ENCODE peak calls at places on chromosomes 7 and 10, in nine cellular contexts. V is fibroblast of mammary gland, X is right lobe of liver, H is heart left ventricle, G is iris pigment epithelial cell, M is stromal cell of bone marrow, R is lung, B is omental fat pad, Y is HFF-Myc. W is an unnamed sample.
A peak's percentile ranks its signal among the peaks of the same experiment; 100 is the strongest.

GRCh38 chr7:26166681-26167266 is 14.8 kb downstream of the NFE2L3 start:
- DNase-seq in V (no peak), X (no peak), H (no peak), G (no peak), M (no peak), R (no peak), B (no peak), Y (no peak), W (no peak)

GRCh38 chr7:27172823-27173411 is 1.2 kb downstream of the HOXA10 start:
- DNase-seq in V (peak; percentile 71), X (peak; percentile 53), H (no peak), G (no peak), M (peak; percentile 77), R (no peak), B (peak; percentile 22), Y (no peak), W (peak; percentile 40)

GRCh38 chr10:101217450-101218281 is 11.6 kb downstream of the LBX1 start:
- DNase-seq in V (peak; percentile 43), X (no peak), H (peak; percentile 10), G (peak; percentile 30), M (peak; percentile 17), R (no peak), B (no peak), Y (no peak), W (no peak)

GRCh38 chr7:85176197-85176596 is 10.7 kb downstream of the SEMA3D start:
- DNase-seq in V (peak; percentile 41), X (no peak), H (no peak), G (peak; percentile 21), M (no peak), R (no peak), B (no peak), Y (no peak), W (no peak)

GRCh38 chr10:12499066-12499465 is 149.7 kb downstream of the CAMK1D start:
- DNase-seq in V (no peak), X (no peak), H (no peak), G (peak; percentile 14), M (no peak), R (no peak), B (no peak), Y (no peak), W (no peak)

GRCh38 chr7:149414745-149415390 is 46.0 kb downstream of the ZNF777 start:
- DNase-seq in V (peak; percentile 92), X (no peak), H (peak; percentile 65), G (peak; percentile 96), M (peak; percentile 9), R (no peak), B (peak; percentile 57), Y (peak; percentile 81), W (peak; percentile 31)

GRCh38 chr10:7264313-7264741 is 146.5 kb downstream of the SFMBT2 start:
- DNase-seq in V (peak; percentile 38), X (no peak), H (no peak), G (peak; percentile 23), M (no peak), R (no peak), B (no peak), Y (no peak), W (no peak)

GRCh38 chr7:81884817-81885216 is 115.0 kb upstream of the HGF start:
- DNase-seq in V (no peak), X (no peak), H (no peak), G (no peak), M (no peak), R (no peak), B (no peak), Y (no peak), W (no peak)

GRCh38 chr10:30701471-30702173 is 72.1 kb upstream of the LYZL2 start:
- DNase-seq in V (peak; percentile 71), X (no peak), H (no peak), G (peak; percentile 69), M (peak; percentile 26), R (no peak), B (no peak), Y (no peak), W (no peak)

GRCh38 chr7:15839415-15840100 is 153.1 kb upstream of the MEOX2 start:
- DNase-seq in V (peak; percentile 44), X (no peak), H (peak; percentile 84), G (no peak), M (no peak), R (peak; percentile 33), B (no peak), Y (no peak), W (peak; percentile 40)

GRCh38 chr10:107340345-107340744 is 175.8 kb upstream of the SORCS1 start:
- DNase-seq in V (peak; percentile 1), X (no peak), H (no peak), G (no peak), M (no peak), R (no peak), B (no peak), Y (no peak), W (no peak)

GRCh38 chr7:120856621-120857352 is 1.2 kb downstream of the TSPAN12 start:
- DNase-seq in V (peak; percentile 14), X (peak; percentile 60), H (peak; percentile 57), G (peak; percentile 12), M (no peak), R (peak; percentile 37), B (no peak), Y (no peak), W (peak; percentile 12)

GRCh38 chr10:60480865-60481563 is 91.3 kb upstream of the ANK3 start:
- DNase-seq in V (peak; percentile 81), X (no peak), H (no peak), G (peak; percentile 74), M (peak; percentile 83), R (peak; percentile 36), B (no peak), Y (peak; percentile 63), W (peak; percentile 14)

GRCh38 chr7:24573554-24574338 is 494 bp downstream of the PALS2 start:
- DNase-seq in V (peak; percentile 58), X (peak; percentile 69), H (peak; percentile 39), G (peak; percentile 72), M (peak; percentile 27), R (peak; percentile 42), B (peak; percentile 31), Y (no peak), W (peak; percentile 26)

GRCh38 chr10:114386446-114386845 is 17.9 kb downstream of the AFAP1L2 start:
- DNase-seq in V (no peak), X (no peak), H (no peak), G (no peak), M (no peak), R (no peak), B (no peak), Y (no peak), W (no peak)

GRCh38 chr7:81173766-81174281 is 255.0 kb upstream of the SEMA3C start:
- DNase-seq in V (peak; percentile 76), X (no peak), H (no peak), G (peak; percentile 90), M (peak; percentile 41), R (peak; percentile 29), B (no peak), Y (no peak), W (no peak)

GRCh38 chr10:8043569-8044306 is 10.8 kb upstream of the GATA3 start:
- DNase-seq in V (no peak), X (peak; percentile 27), H (no peak), G (no peak), M (no peak), R (no peak), B (no peak), Y (no peak), W (no peak)

GRCh38 chr7:139829654-139830130 is 628 bp downstream of the TBXAS1 start:
- DNase-seq in V (no peak), X (no peak), H (no peak), G (peak; percentile 76), M (no peak), R (no peak), B (no peak), Y (no peak), W (no peak)

GRCh38 chr10:123808873-123809272 is 82.7 kb downstream of the CPXM2 start:
- DNase-seq in V (peak; percentile 90), X (no peak), H (no peak), G (peak; percentile 74), M (peak; percentile 58), R (no peak), B (no peak), Y (no peak), W (no peak)

GRCh38 chr7:29106128-29106988 is 40.0 kb downstream of the CPVL start:
- DNase-seq in V (peak; percentile 69), X (no peak), H (no peak), G (peak; percentile 67), M (peak; percentile 51), R (peak; percentile 47), B (no peak), Y (peak; percentile 41), W (peak; percentile 24)

GRCh38 chr10:63901228-63901627 is 380.0 kb downstream of the REEP3 start:
- DNase-seq in V (no peak), X (no peak), H (no peak), G (no peak), M (no peak), R (no peak), B (no peak), Y (no peak), W (no peak)

GRCh38 chr7:92874567-92874966 is 38.2 kb upstream of the CDK6 start:
- DNase-seq in V (no peak), X (no peak), H (no peak), G (peak; percentile 43), M (no peak), R (no peak), B (no peak), Y (no peak), W (no peak)

GRCh38 chr10:52066383-52066782 is 247.7 kb upstream of the DKK1 start:
- DNase-seq in V (no peak), X (no peak), H (no peak), G (no peak), M (no peak), R (no peak), B (no peak), Y (no peak), W (no peak)

GRCh38 chr10:64115913-64116643 is 594.9 kb downstream of the REEP3 start:
- DNase-seq in V (no peak), X (no peak), H (no peak), G (peak; percentile 3), M (no peak), R (no peak), B (no peak), Y (no peak), W (no peak)

GRCh38 chr7:149624006-149624405 is 126.4 kb upstream of the ZNF746 start:
- DNase-seq in V (peak; percentile 9), X (no peak), H (no peak), G (peak; percentile 32), M (no peak), R (peak; percentile 38), B (no peak), Y (no peak), W (no peak)

GRCh38 chr7:29871787-29872398 is 65.6 kb downstream of the WIPF3 start:
- DNase-seq in V (peak; percentile 67), X (no peak), H (no peak), G (peak; percentile 93), M (peak; percentile 34), R (no peak), B (no peak), Y (no peak), W (no peak)

GRCh38 chr10:28663576-28664368 is 13.5 kb upstream of the BAMBI start:
- DNase-seq in V (peak; percentile 80), X (peak; percentile 82), H (peak; percentile 70), G (peak; percentile 90), M (peak; percentile 84), R (peak; percentile 84), B (no peak), Y (peak; percentile 35), W (peak; percentile 62)